ENCODE peak calls at places on chromosomes 12 and 14, in five cellular contexts. V is Peyer's patch, O is transverse colon, K is thyroid gland, B is breast epithelium. Y is an unnamed sample. For H3K4me1, the result is how much of the 10 kb centered on the place peaks cover.

GRCh38 chr14:79103764-79104163 is 933.6 kb downstream of the NRXN3 start:
- DNase-seq in V (no peak), O (no peak), K (no peak), B (no peak), Y (no peak)

GRCh38 chr14:29553427-29553826 is 374.2 kb downstream of the PRKD1 start:
- DNase-seq in V (no peak), O (no peak), K (no peak), B (no peak), Y (no peak)

GRCh38 chr14:32468955-32469354 is 139.9 kb downstream of the AKAP6 start:
- DNase-seq in V (no peak), O (no peak), K (no peak), B (no peak), Y (no peak)

GRCh38 chr12:127500513-127500912 is 766.5 kb upstream of the TMEM132C start:
- DNase-seq in V (no peak), O (no peak), K (no peak), B (no peak), Y (no peak)

GRCh38 chr12:89040146-89040964 is 311.9 kb downstream of the DUSP6 start:
- DNase-seq in V (peak), O (peak), K (no peak), B (no peak), Y (peak)

GRCh38 chr12:81381951-81382350 is 304.1 kb downstream of the ACSS3 start:
- DNase-seq in V (no peak), O (no peak), K (no peak), B (no peak), Y (no peak)

GRCh38 chr12:120584343-120585149 is 3.3 kb upstream of the POP5 start:
- DNase-seq in V (peak), O (peak), K (peak), B (peak), Y (peak)

GRCh38 chr14:34014936-34015335 is 64.1 kb upstream of the EGLN3 start:
- DNase-seq in V (no peak), O (no peak), K (no peak), B (no peak), Y (no peak)

GRCh38 chr12:31387466-31387865 is 61.5 kb upstream of the SINHCAF start:
- DNase-seq in V (no peak), O (no peak), K (no peak), B (no peak), Y (no peak)

GRCh38 chr14:95235767-95236166 is 78.4 kb upstream of the DICER1 start:
- DNase-seq in V (no peak), O (no peak), K (no peak), B (no peak), Y (no peak)
- H3K4me1 ChIP-seq in V (under half), O (under half), K (half or more), B (under half), Y (under half)

GRCh38 chr14:75452900-75453816 is 25.3 kb downstream of the JDP2 start:
- DNase-seq in V (no peak), O (peak), K (peak), B (peak), Y (no peak)
- TF ChIP-seq CTCF in V (no peak), O (no peak), K (no peak), B (peak), Y (no peak)

DNA sequence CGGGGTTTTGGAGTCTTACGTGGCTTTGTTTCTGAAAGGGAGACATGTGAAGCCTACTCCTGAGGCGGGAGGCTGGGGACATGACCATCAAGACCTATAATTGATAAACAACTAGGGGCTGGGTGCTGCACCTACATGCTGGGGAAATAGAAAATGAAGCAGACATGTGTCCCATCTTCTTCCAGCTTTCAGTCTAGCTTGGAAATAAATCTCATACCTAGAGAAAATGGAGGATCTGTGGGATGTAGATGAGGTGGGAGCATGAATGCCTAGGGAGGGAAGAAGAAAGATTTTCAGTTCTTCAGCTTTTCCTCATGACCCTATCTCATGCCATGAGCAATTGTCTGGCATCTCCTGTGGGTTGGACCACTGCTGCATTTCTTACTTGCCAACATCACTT is 22.1 kb downstream of the EMP1 start:
- DNase-seq in V (no peak), O (no peak), K (no peak), B (no peak), Y (no peak)
- TF ChIP-seq POLR2A in V (no peak), O (no peak), K (no peak), B (no peak), Y (no peak)

GRCh38 chr12:6777386-6777785 is 5.1 kb downstream of the LAG3 start:
- DNase-seq in V (no peak), O (no peak), K (no peak), B (no peak), Y (no peak)

GRCh38 chr12:6780573-6780972 is 8.3 kb downstream of the LAG3 start:
- DNase-seq in V (no peak), O (no peak), K (no peak), B (no peak), Y (no peak)

GRCh38 chr12:6778571-6779550 is 6.5 kb downstream of the LAG3 start:
- DNase-seq in V (peak), O (peak), K (peak), B (peak), Y (peak)

GRCh38 chr12:6779667-6780459 is 7.5 kb downstream of the LAG3 start:
- DNase-seq in V (peak), O (no peak), K (no peak), B (peak), Y (no peak)

DNA sequence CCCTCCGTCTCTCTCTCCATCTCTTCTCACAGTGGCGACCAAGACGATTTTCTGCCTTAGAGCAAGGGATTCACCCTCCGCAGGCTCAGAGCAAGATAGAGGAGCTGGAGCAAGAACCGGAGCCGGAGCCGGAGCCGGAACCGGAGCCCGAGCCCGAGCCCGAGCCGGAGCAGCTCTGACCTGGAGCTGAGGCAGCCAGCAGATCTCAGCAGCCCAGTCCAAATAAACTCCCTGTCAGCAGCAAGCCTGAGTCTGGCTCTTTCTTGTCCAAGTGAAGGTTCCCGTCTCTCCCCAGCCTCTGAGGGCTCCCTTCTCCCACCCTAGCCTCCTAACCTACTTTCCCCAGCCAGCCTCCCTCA is 5.9 kb downstream of the LAG3 start:
- DNase-seq in V (no peak), O (peak), K (no peak), B (peak), Y (no peak)
- H3K4me1 ChIP-seq in V (under half), O (under half), K (under half), B (under half), Y (half or more)

GRCh38 chr12:49130151-49131050 is 794 bp downstream of the TUBA1B start:
- DNase-seq in V (peak), O (peak), K (peak), B (peak), Y (peak)

GRCh38 chr12:49131973-49132461 is 822 bp upstream of the TUBA1B start:
- DNase-seq in V (no peak), O (peak), K (no peak), B (no peak), Y (no peak)

GRCh38 chr12:49133014-49133413 is 1.8 kb upstream of the TUBA1B start:
- DNase-seq in V (no peak), O (no peak), K (no peak), B (no peak), Y (no peak)

GRCh38 chr12:49129332-49130150 is 1.7 kb downstream of the TUBA1B start:
- DNase-seq in V (no peak), O (no peak), K (no peak), B (no peak), Y (no peak)

GRCh38 chr12:49131051-49131972 is at the start of gene TUBA1B:
- DNase-seq in V (peak), O (peak), K (peak), B (peak), Y (peak)
- TF ChIP-seq CTCF in V (no peak), O (no peak), K (no peak), B (no peak), Y (no peak)

DNA sequence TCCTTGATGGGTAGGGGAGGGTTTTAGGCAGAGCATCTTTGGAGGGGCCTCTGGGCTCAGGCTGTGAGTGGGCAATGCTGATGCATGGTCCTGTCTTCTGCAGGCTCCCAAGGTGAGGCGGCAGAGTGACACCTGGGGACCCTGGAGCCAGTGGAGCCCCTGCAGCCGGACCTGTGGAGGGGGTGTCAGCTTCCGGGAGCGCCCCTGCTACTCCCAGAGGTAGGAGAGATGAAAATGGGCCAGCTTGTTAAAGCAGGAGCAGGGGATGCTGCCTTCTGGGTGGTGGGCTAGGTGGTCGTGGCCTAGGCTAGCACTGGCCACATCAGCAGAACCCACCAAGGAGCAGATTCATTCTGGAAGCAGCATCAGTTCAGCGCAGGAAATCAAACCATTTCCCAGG is 7.2 kb downstream of the PAPLN start:
- DNase-seq in V (no peak), O (no peak), K (no peak), B (no peak), Y (no peak)
- TF ChIP-seq POLR2A in V (no peak), O (no peak), K (no peak), B (no peak), Y (no peak)